ENCODE peak calls at places on chromosome 16, in six cellular contexts. N is fibroblast of lung, M is MM.1S, T is cardiac muscle cell, G is lower lobe of right lung, R is adrenal gland. J is an unnamed sample. For H3K36me3, the result is how much of the 10 kb centered on the place peaks cover.

GRCh38 chr16:56547120-56547948 is 17.5 kb upstream of the MT4 start:
- DNase-seq in N (peak), M (peak), T (peak), G (no peak), R (no peak), J (no peak)

GRCh38 chr16:19817875-19818274 is 66.8 kb downstream of the GPRC5B start:
- DNase-seq in N (no peak), M (no peak), T (no peak), G (no peak), R (no peak), J (no peak)

GRCh38 chr16:30651124-30652004 is 604 bp downstream of the PRR14 start:
- DNase-seq in N (peak), M (peak), T (peak), G (peak), R (peak), J (peak)

GRCh38 chr16:63461248-63461841 is 1425.1 kb upstream of the CDH8 start:
- DNase-seq in N (peak), M (peak), T (peak), G (no peak), R (peak), J (no peak)

GRCh38 chr16:31277659-31278260 is 18.0 kb downstream of the ITGAM start:
- DNase-seq in N (no peak), M (no peak), T (no peak), G (no peak), R (no peak), J (no peak)

GRCh38 chr16:30063893-30064745 is 1.4 kb upstream of the ALDOA start:
- DNase-seq in N (peak), M (peak), T (peak), G (peak), R (peak), J (peak)

GRCh38 chr16:52547001-52547833 is at the start of gene TOX3:
- DNase-seq in N (no peak), M (no peak), T (peak), G (no peak), R (no peak), J (no peak)

GRCh38 chr16:9447195-9447551 is 355.7 kb downstream of the HAPSTR1 start:
- DNase-seq in N (no peak), M (no peak), T (peak), G (peak), R (peak), J (no peak)

GRCh38 chr16:58494981-58495860 is 4.7 kb upstream of the NDRG4 start:
- DNase-seq in N (peak), M (peak), T (peak), G (no peak), R (peak), J (peak)

GRCh38 chr16:82801361-82801760 is 174.6 kb downstream of the CDH13 start:
- DNase-seq in N (no peak), M (no peak), T (no peak), G (no peak), R (no peak), J (no peak)

GRCh38 chr16:27759947-27760844 is 210.3 kb downstream of the KATNIP start:
- DNase-seq in N (no peak), M (no peak), T (no peak), G (peak), R (peak), J (no peak)

GRCh38 chr16:26598061-26598460 is 468.7 kb upstream of the C16orf82 start:
- DNase-seq in N (no peak), M (no peak), T (no peak), G (no peak), R (no peak), J (no peak)

GRCh38 chr16:24146523-24146922 is 109.6 kb upstream of the CACNG3 start:
- DNase-seq in N (no peak), M (no peak), T (peak), G (no peak), R (no peak), J (no peak)

GRCh38 chr16:79762217-79762616 is 161.7 kb upstream of the MAF start:
- DNase-seq in N (no peak), M (no peak), T (no peak), G (no peak), R (no peak), J (no peak)

GRCh38 chr16:22353188-22353919 is 21.1 kb downstream of the CDR2 start:
- DNase-seq in N (peak), M (no peak), T (no peak), G (no peak), R (no peak), J (peak)

GRCh38 chr16:50519001-50519400 is 29.2 kb upstream of the NKD1 start:
- DNase-seq in N (no peak), M (no peak), T (no peak), G (no peak), R (no peak), J (no peak)

GRCh38 chr16:50519602-50520001 is 28.6 kb upstream of the NKD1 start:
- DNase-seq in N (no peak), M (no peak), T (no peak), G (no peak), R (no peak), J (no peak)

GRCh38 chr16:50516890-50517289 is 31.3 kb upstream of the NKD1 start:
- DNase-seq in N (no peak), M (no peak), T (no peak), G (no peak), R (no peak), J (no peak)

GRCh38 chr16:50516401-50516800 is 31.8 kb upstream of the NKD1 start:
- DNase-seq in N (no peak), M (no peak), T (no peak), G (no peak), R (no peak), J (no peak)

DNA sequence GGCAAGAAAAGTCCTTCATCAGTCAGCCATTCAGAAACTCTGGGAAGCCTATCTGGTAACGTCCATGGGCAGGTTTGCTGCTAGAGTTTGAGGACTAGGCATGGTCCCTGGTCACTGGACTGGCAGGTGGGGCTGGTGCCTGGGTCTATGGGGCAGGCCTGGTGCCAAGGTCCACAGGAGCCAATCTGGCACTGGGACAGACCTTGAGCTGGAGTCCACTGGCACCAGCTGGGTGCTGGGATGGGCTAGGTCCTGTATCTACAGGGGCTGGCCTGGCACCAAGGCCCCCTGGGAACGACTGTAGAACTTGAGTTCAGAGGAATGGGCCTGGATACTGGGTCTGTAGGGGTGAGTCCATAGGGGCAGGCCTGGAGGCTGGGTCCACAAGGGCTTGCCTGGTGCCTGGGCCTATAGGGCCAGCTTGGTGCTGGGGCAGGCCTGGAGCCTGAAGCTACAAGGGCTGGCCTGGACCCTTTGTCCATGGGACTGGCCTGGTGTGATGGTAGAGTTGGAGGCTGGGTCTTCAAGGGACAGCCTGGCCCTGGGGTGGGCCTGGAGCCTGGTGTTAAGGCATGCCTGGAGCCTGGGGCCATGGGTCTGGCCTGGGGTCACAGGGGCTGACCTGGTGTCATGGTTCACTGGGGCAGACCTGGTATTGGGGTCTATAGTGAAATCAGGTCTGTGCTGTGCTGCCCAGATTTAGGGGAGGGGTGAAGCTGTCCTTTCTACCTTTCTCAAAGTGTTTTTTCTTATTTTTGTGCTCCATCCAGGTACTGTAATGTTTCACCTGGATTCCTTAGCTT is 30.5 kb upstream of the NKD1 start:
- DNase-seq in N (no peak), M (no peak), T (no peak), G (no peak), R (no peak), J (no peak)
- H3K36me3 ChIP-seq in N (under half), M (under half), T (under half), G (under half), R (under half), J (under half)

GRCh38 chr16:85041184-85041928 is 13.8 kb downstream of the KIAA0513 start:
- DNase-seq in N (no peak), M (no peak), T (no peak), G (peak), R (no peak), J (no peak)

GRCh38 chr16:85045077-85045476 is 17.5 kb downstream of the KIAA0513 start:
- DNase-seq in N (no peak), M (no peak), T (no peak), G (no peak), R (no peak), J (no peak)

GRCh38 chr16:85042126-85042525 is 14.5 kb downstream of the KIAA0513 start:
- DNase-seq in N (no peak), M (no peak), T (no peak), G (no peak), R (no peak), J (no peak)

GRCh38 chr16:85045641-85046471 is 18.3 kb downstream of the KIAA0513 start:
- DNase-seq in N (no peak), M (no peak), T (no peak), G (peak), R (no peak), J (no peak)

DNA sequence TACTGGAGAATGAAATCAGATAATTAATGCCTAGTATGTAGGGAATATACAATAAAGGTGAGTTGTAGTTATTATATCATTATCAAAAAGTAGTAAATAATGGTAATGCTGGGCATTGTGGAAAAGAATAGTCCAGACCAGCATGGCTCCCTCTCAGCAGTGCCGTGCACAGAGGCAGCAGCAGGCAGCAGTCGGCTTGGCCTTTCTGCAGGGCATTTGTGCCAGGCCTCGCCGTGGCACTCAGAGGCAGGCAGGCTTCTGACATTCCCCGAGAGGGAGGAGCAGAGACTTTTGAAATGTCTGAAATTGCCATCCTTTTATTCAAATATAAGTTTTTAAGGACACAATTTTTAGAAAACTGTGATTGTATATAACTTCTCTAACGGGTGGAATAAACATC is 15.0 kb downstream of the KIAA0513 start:
- DNase-seq in N (no peak), M (no peak), T (no peak), G (no peak), R (no peak), J (no peak)
- H3K4me3 ChIP-seq in N (no peak), M (no peak), T (no peak), G (no peak), R (no peak), J (no peak)

GRCh38 chr16:15034266-15035162 is 21.4 kb downstream of the NTAN1 start:
- DNase-seq in N (no peak), M (no peak), T (no peak), G (no peak), R (peak), J (no peak)

GRCh38 chr16:15031179-15031578 is 24.7 kb downstream of the NTAN1 start:
- DNase-seq in N (no peak), M (no peak), T (no peak), G (no peak), R (no peak), J (no peak)

GRCh38 chr16:15031596-15031995 is 24.3 kb downstream of the NTAN1 start:
- DNase-seq in N (no peak), M (no peak), T (no peak), G (no peak), R (no peak), J (no peak)

GRCh38 chr16:15033309-15033707 is 22.6 kb downstream of the NTAN1 start:
- DNase-seq in N (no peak), M (no peak), T (peak), G (no peak), R (peak), J (no peak)

GRCh38 chr16:15032547-15033308 is 23.1 kb downstream of the NTAN1 start:
- DNase-seq in N (peak), M (peak), T (no peak), G (no peak), R (no peak), J (no peak)
- H3K36me3 ChIP-seq in N (under half), M (under half), T (half or more), G (half or more), R (half or more), J (half or more)

DNA sequence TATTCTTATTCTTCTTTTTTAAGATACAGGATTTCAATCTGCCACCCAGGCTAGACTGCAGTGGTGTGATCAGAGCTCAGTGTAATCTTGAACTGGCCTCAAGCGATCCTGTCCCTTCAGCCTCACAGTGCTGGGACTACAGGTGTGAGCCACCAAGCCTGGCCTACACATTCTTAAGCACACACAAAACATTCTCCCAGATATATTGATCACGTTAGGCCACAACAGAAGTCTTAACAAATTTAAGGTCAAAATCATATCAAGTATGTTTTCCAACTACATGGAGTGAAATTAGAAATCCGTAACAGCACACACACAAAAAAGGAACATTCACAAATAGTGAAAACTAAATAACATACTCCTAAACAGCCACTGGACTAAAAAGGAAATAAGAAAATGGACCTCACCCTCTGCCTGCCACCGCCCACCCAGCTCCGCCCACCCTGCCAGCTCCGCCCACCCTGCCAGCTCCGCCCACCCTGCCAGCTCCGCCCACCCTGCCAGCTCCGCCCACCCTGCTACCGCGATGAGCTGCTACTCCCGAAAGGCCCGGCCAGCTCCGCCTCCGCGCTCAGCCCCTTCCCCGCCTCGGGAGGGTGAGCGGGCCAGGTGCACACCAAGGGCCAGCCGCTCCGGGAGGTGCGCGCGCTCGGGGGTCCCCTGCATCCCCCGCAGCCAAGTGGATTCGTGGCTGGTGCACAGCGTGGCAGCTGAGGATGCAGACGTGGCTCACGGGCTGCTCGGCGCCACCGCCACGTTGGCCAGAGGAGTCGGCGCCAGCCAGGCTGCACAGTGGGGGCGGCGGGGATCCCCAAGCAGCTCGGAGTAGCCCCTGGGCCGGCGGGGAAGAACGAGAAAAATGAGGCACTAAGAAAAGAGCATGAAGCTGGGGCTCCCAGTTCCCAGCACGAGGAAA is 41.2 kb downstream of the C16orf87 start:
- DNase-seq in N (peak), M (peak), T (peak), G (peak), R (peak), J (peak)
- H3K4me3 ChIP-seq in N (peak), M (peak), T (peak), G (peak), R (no peak), J (peak)

GRCh38 chr16:2773188-2773968 is 3.7 kb downstream of the ELOB start:
- DNase-seq in N (peak), M (no peak), T (no peak), G (peak), R (no peak), J (no peak)
- H3K36me3 ChIP-seq in N (under half), M (under half), T (under half), G (half or more), R (half or more), J (under half)

GRCh38 chr16:2856686-2857450 is 1.1 kb downstream of the PRSS22 start:
- DNase-seq in N (no peak), M (no peak), T (no peak), G (no peak), R (no peak), J (no peak)

GRCh38 chr16:2857451-2858244 is at the start of gene PRSS22:
- DNase-seq in N (no peak), M (no peak), T (no peak), G (peak), R (no peak), J (no peak)

GRCh38 chr16:2854700-2855309 is 3.2 kb downstream of the PRSS22 start:
- DNase-seq in N (no peak), M (no peak), T (no peak), G (no peak), R (no peak), J (no peak)

GRCh38 chr16:2855536-2855935 is 2.4 kb downstream of the PRSS22 start:
- DNase-seq in N (no peak), M (no peak), T (no peak), G (no peak), R (no peak), J (no peak)

DNA sequence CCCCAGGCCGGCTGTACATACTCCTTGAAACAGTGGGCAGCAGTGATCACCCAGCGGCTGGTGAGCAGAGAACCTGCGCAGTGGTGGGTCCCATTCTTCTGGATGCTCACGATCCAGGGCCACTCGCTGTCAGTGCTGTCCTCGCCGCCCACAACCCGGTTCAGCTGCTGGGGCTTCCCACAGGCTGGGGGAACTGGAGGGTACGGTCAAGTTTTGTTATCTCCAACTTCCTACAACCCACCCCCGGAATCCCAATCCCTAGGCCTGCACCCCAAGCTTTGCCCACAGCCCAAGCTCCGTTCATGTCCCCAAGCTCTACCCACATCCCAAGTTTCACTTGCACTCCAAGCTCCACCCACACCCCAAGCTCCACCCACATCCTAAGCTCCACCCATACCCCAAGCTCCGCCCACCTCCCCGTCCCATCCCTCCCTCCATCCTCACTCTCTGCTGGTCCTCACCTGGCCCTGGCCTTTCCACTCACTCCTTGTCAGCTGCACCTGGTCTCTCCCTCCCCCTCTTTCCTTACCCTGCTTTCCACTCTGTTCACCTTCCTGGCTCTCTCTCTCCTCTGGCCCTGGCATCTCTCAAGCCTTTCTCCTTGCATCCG is 1.8 kb downstream of the PRSS22 start:
- DNase-seq in N (no peak), M (no peak), T (no peak), G (no peak), R (no peak), J (no peak)
- H3K4me3 ChIP-seq in N (no peak), M (no peak), T (no peak), G (no peak), R (no peak), J (no peak)

DNA sequence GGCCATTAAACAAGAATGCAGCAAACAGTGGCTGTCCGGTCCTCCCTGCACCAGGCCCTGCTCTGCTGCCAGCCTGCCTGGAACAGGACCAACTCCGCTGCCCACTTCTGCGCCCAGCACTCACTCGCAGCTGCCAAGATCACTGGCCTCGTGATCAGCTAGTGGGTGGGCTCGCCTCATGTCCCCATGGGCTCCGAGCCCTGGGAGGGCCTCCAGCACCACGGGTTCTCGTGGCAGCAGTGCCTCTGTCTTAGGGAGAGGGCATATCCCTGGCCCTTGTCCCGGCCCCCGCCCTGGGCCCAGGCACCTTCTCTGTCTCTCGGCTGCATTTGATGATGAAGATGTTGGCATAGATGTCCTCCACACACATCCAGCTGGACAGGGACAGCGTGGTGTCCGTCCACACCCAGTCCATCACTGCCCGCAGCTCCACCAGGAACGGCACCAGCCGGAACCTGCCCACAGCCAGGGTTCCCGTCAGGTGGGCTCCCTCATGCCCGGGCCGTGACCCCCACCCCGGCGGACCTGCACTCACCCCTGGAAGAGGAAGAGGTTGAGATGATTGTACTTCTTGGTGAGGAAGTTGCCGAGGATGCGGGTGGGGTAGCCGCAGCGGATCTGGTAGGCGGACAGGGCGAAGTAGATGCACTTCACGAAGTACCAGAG is 13.1 kb downstream of the CTU2 start:
- DNase-seq in N (no peak), M (no peak), T (no peak), G (no peak), R (no peak), J (no peak)
- H3K36me3 ChIP-seq in N (half or more), M (under half), T (under half), G (half or more), R (half or more), J (half or more)

GRCh38 chr16:3889059-3889458 is 8.5 kb upstream of the CREBBP start:
- DNase-seq in N (no peak), M (no peak), T (no peak), G (no peak), R (no peak), J (no peak)
- H3K4me3 ChIP-seq in N (no peak), M (no peak), T (no peak), G (no peak), R (no peak), J (no peak)

DNA sequence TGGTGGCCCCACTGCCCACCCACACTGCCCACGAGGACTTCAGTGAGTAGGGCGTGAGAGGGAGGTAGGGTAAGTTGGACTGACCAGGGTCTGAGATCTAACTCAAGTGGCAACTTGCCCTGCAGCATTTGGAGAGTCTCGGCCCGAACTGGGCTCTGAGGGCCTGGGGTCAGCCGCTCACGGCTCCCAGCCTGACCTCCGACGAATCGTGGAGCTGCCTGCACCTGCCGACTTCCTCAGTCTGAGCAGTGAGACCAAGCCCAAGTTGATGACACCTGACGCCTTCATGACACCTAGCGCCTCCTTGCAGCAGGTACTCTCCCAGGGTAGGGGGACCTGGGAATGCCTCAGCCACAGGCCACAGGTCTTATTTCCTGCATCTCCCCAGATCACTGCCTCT is 5.2 kb upstream of the NRN1L start:
- DNase-seq in N (no peak), M (no peak), T (no peak), G (no peak), R (no peak), J (no peak)
- H3K36me3 ChIP-seq in N (half or more), M (under half), T (under half), G (half or more), R (half or more), J (half or more)